ENCODE peak calls at places on chromosomes 12 and 14, in four cellular contexts. W, P, C and X are unnamed samples.

GRCh38 chr12:83142914-83143313 is 456.2 kb downstream of the TMTC2 start:
- DNase-seq in W (no peak), P (no peak), C (no peak), X (no peak)

GRCh38 chr12:42705863-42706262 is 116.3 kb upstream of the PRICKLE1 start:
- DNase-seq in W (no peak), P (no peak), C (no peak), X (no peak)

GRCh38 chr12:95218164-95218851 is 701 bp downstream of the VEZT start:
- DNase-seq in W (no peak), P (no peak), C (peak), X (no peak)

GRCh38 chr12:27343255-27344000 is 10.8 kb downstream of the BMAL2 start:
- DNase-seq in W (no peak), P (no peak), C (no peak), X (no peak)

GRCh38 chr14:100413699-100414098 is 90.6 kb downstream of the SLC25A47 start:
- DNase-seq in W (no peak), P (no peak), C (no peak), X (no peak)

GRCh38 chr12:68036642-68037041 is 47.4 kb downstream of the IFNG-AS1 start:
- DNase-seq in W (no peak), P (no peak), C (no peak), X (no peak)

GRCh38 chr12:57614178-57614947 is 3.1 kb downstream of the ARHGEF25 start:
- DNase-seq in W (no peak), P (peak), C (peak), X (peak)

GRCh38 chr14:95499354-95499750 is 17.1 kb downstream of the SYNE3 start:
- DNase-seq in W (no peak), P (no peak), C (no peak), X (no peak)

GRCh38 chr14:100146548-100147091 is 12.8 kb downstream of the DEGS2 start:
- DNase-seq in W (no peak), P (no peak), C (no peak), X (no peak)

GRCh38 chr14:100836053-100836805 is 10.3 kb downstream of the MEG3 start:
- DNase-seq in W (no peak), P (no peak), C (no peak), X (no peak)

GRCh38 chr12:103833095-103833777 is 7.8 kb downstream of the NT5DC3 start:
- DNase-seq in W (no peak), P (no peak), C (no peak), X (no peak)

GRCh38 chr12:132018193-132018916 is 68.6 kb downstream of the EP400 start:
- DNase-seq in W (no peak), P (peak), C (no peak), X (no peak)

GRCh38 chr12:99824900-99825562 is 159.7 kb downstream of the ANKS1B start:
- DNase-seq in W (no peak), P (no peak), C (no peak), X (no peak)

GRCh38 chr12:8678661-8679111 is 16.1 kb upstream of the MFAP5 start:
- DNase-seq in W (no peak), P (no peak), C (no peak), X (no peak)

GRCh38 chr12:58801986-58802385 is 118.3 kb downstream of the LRIG3 start:
- DNase-seq in W (no peak), P (no peak), C (no peak), X (no peak)

GRCh38 chr12:6182279-6182898 is 17.8 kb upstream of the CD9 start:
- DNase-seq in W (peak), P (peak), C (no peak), X (no peak)

GRCh38 chr12:116687888-116688287 is 50.0 kb downstream of the SPRING1 start:
- DNase-seq in W (peak), P (peak), C (no peak), X (peak)

GRCh38 chr12:15227004-15227679 is 5.9 kb upstream of the RERG start:
- DNase-seq in W (peak), P (peak), C (no peak), X (peak)

GRCh38 chr12:6201199-6201608 is 1.0 kb downstream of the CD9 start:
- DNase-seq in W (no peak), P (no peak), C (no peak), X (no peak)

GRCh38 chr14:21309238-21309636 is 29.4 kb downstream of the RPGRIP1 start:
- DNase-seq in W (no peak), P (no peak), C (no peak), X (no peak)

GRCh38 chr12:84136862-84137367 is 775.7 kb downstream of the SLC6A15 start:
- DNase-seq in W (no peak), P (no peak), C (no peak), X (no peak)

GRCh38 chr12:3490848-3491382 is at the start of gene PRMT8:
- DNase-seq in W (no peak), P (no peak), C (no peak), X (peak)

GRCh38 chr14:100119251-100119650 is 40.2 kb downstream of the DEGS2 start:
- DNase-seq in W (no peak), P (no peak), C (no peak), X (no peak)

GRCh38 chr14:38291681-38292459 is 36.0 kb upstream of the CLEC14A start:
- DNase-seq in W (no peak), P (no peak), C (no peak), X (no peak)

GRCh38 chr14:91374897-91375747 is 42.5 kb downstream of the CCDC88C start:
- DNase-seq in W (no peak), P (no peak), C (no peak), X (no peak)

GRCh38 chr12:111038075-111038474 is 117.7 kb upstream of the MYL2 start:
- DNase-seq in W (no peak), P (no peak), C (no peak), X (no peak)

GRCh38 chr12:110658882-110659281 is 30.0 kb downstream of the HVCN1 start:
- DNase-seq in W (no peak), P (no peak), C (no peak), X (no peak)

GRCh38 chr12:117907108-117907689 is 61.6 kb downstream of the KSR2 start:
- DNase-seq in W (no peak), P (no peak), C (no peak), X (peak)
- TF ChIP-seq CREM in W (no peak), P (peak), C (no peak), X (no peak)

GRCh38 chr12:112974904-112975303 is 3.4 kb upstream of the OAS2 start:
- DNase-seq in W (no peak), P (no peak), C (no peak), X (no peak)
- TF ChIP-seq ATF3 in W (no peak), P (no peak), C (no peak), X (no peak)

DNA sequence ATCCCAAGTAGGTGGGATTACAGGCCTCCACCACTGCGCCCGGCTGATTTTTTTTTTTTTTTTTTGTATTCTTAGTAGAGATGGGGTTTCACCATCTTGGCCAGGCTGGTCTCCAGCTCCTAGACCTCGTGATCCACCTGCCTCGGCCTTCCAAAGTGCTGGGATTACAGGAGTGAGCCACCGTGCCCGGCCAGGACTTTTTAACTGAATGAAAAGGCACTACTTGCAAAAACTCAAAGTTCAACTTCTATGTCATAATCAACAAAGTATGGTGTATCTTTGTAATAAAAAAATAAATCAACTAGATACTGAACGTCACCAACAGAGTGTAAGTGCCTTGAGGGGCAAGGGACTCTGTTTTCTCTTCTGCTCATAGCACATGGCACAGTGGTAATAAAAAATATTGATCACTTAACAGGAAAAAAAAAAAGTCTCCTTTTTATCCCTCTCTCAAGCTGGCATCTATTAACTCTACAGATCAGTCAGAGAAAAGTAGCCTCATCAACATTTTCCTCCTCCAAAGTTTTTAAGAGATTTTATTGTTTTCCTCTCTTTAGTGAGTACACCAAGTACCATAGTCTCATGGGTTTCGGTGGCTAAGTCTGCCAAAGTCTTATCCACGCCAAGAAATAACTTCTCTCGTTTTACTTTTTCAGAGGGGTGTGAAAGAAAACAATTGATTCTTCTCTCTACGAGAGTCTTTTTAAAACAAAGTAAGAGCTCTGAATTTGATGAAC is 10.6 kb upstream of the FOXN3 start:
- DNase-seq in W (no peak), P (no peak), C (no peak), X (no peak)
- TF ChIP-seq CREM in W (no peak), P (no peak), C (no peak), X (no peak)

GRCh38 chr12:125794401-125794800 is 729.2 kb downstream of the AACS start:
- DNase-seq in W (no peak), P (no peak), C (no peak), X (no peak)

GRCh38 chr12:125797421-125798175 is 732.4 kb downstream of the AACS start:
- DNase-seq in W (no peak), P (no peak), C (no peak), X (no peak)
- TF ChIP-seq ATF3 in W (no peak), P (no peak), C (no peak), X (no peak)

GRCh38 chr14:51518681-51519080 is 133.0 kb upstream of the FRMD6 start:
- DNase-seq in W (no peak), P (no peak), C (no peak), X (no peak)

GRCh38 chr14:51520087-51520486 is 131.6 kb upstream of the FRMD6 start:
- DNase-seq in W (no peak), P (no peak), C (no peak), X (no peak)

GRCh38 chr14:51523243-51523642 is 128.5 kb upstream of the FRMD6 start:
- DNase-seq in W (no peak), P (no peak), C (no peak), X (no peak)

GRCh38 chr14:51518280-51518679 is 133.4 kb upstream of the FRMD6 start:
- DNase-seq in W (no peak), P (no peak), C (no peak), X (no peak)

GRCh38 chr14:51521764-51522163 is 129.9 kb upstream of the FRMD6 start:
- DNase-seq in W (no peak), P (no peak), C (no peak), X (no peak)
- TF ChIP-seq CREM in W (no peak), P (no peak), C (no peak), X (no peak)

GRCh38 chr12:41174602-41175001 is 13.5 kb upstream of the PDZRN4 start:
- DNase-seq in W (no peak), P (no peak), C (no peak), X (no peak)
- TF ChIP-seq ATF3 in W (no peak), P (no peak), C (no peak), X (no peak)

GRCh38 chr12:86838709-86839108 is 582.5 kb upstream of the MGAT4C start:
- DNase-seq in W (no peak), P (no peak), C (no peak), X (no peak)
- TF ChIP-seq CREM in W (no peak), P (no peak), C (no peak), X (no peak)

DNA sequence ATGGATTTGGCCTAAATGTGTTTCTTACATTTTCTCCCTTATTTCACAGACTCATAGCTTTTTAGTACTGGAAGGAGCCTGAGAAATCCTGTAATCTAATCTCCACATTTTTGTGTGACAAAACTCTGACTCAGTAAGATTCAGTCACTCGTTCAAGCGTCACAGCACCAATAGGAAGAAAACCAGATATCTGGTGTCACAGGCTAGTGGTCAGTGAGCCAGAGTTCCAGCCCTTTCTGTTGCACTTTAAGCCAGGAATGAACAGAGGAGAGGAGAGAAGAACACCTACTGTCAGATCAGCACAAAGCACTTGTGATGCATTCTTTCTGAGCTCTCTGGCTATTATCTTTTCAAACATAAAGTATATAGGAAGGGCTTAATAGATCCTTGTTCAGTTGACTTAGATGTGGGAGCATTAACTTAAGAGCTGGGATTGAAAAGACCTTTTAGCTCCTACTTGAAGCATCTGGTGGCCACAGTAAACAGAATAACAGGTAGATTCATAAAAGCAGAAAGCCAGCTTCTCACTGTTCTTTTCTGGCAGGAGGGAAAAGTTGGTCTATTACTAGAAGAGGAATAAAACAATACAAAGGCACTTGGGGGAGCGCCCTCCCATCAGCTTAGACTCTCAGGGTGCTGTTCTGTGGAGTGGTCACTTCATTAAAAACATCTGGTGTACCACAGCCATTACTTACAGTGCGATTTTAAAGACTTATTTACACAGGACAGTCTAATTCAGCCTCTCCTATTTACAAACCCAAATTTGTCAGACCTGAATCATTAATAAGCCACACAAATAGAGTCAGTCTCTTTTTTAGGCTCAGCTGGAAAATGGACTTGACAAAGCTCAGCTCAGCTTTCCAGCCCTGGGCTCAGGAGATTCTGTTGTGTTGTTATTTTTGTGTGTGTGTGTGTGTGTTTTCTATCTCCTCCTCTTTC is 12.2 kb upstream of the NID2 start:
- DNase-seq in W (peak), P (no peak), C (no peak), X (no peak)
- TF ChIP-seq ATF3 in W (no peak), P (no peak), C (no peak), X (no peak)

GRCh38 chr14:35213869-35214387 is 78.3 kb upstream of the PSMA6 start:
- DNase-seq in W (peak), P (no peak), C (no peak), X (no peak)
- TF ChIP-seq CREM in W (no peak), P (no peak), C (no peak), X (no peak)

GRCh38 chr14:104639889-104640548 is 35.4 kb upstream of the TMEM179 start:
- DNase-seq in W (peak), P (peak), C (no peak), X (peak)

GRCh38 chr14:104638190-104638589 is 33.6 kb upstream of the TMEM179 start:
- DNase-seq in W (no peak), P (no peak), C (no peak), X (no peak)

GRCh38 chr14:104640681-104641080 is 36.1 kb upstream of the TMEM179 start:
- DNase-seq in W (no peak), P (no peak), C (no peak), X (no peak)

GRCh38 chr14:104638927-104639450 is 34.4 kb upstream of the TMEM179 start:
- DNase-seq in W (no peak), P (no peak), C (no peak), X (no peak)

DNA sequence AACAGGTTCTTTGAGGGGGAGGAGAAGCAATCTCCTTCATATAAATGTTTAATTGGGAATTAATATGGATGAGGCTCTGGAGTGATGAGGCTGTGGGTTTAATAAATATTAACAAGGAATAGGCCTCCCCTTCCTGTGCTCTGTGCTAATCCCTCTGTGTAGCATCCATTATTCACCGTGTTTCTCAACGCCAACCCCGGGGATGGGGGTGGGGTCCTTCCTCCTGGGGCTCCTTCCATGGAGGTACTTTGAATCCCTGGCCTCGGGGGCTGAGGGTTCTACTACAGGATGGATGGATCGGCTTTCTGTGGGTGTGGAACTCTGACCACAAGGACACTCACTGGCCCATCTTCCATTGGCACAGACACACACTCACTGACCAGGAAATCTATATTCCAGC is 34.9 kb upstream of the TMEM179 start:
- DNase-seq in W (no peak), P (no peak), C (no peak), X (no peak)
- TF ChIP-seq ATF3 in W (no peak), P (no peak), C (no peak), X (no peak)